ENCODE peak calls at places on chromosome 2, in five cellular contexts. One of them, this sample, is unnamed. For H3K36me3, the result is how much of the 10 kb centered on the place peaks cover.

GRCh38 chr2:234496442-234496834 is 443 bp downstream of the ARL4C start:
- DNase-seq in MM.1S: peak
- DNase-seq in CD8-positive, alpha-beta memory T cell: peak
- DNase-seq in kidney: peak
- DNase-seq in mammary epithelial cell: peak
- DNase-seq in this sample: peak

GRCh38 chr2:240255811-240256703 is 115.6 kb upstream of the OTOS start:
- DNase-seq in MM.1S: no peak
- DNase-seq in CD8-positive, alpha-beta memory T cell: no peak
- DNase-seq in kidney: peak
- DNase-seq in mammary epithelial cell: peak
- DNase-seq in this sample: peak

GRCh38 chr2:166126014-166126639 is 1.7 kb downstream of the SCN1A start:
- DNase-seq in MM.1S: no peak
- DNase-seq in CD8-positive, alpha-beta memory T cell: no peak
- DNase-seq in kidney: no peak
- DNase-seq in mammary epithelial cell: peak
- DNase-seq in this sample: no peak

GRCh38 chr2:127175821-127176354 is 44.2 kb downstream of the CYP27C1 start:
- DNase-seq in MM.1S: no peak
- DNase-seq in CD8-positive, alpha-beta memory T cell: no peak
- DNase-seq in kidney: peak
- DNase-seq in mammary epithelial cell: no peak
- DNase-seq in this sample: no peak

GRCh38 chr2:162106746-162107145 is 32.7 kb upstream of the DPP4 start:
- DNase-seq in MM.1S: no peak
- DNase-seq in CD8-positive, alpha-beta memory T cell: no peak
- DNase-seq in kidney: no peak
- DNase-seq in mammary epithelial cell: no peak
- DNase-seq in this sample: no peak

GRCh38 chr2:28868611-28869010 is 1.5 kb downstream of the TRMT61B start:
- DNase-seq in MM.1S: no peak
- DNase-seq in CD8-positive, alpha-beta memory T cell: no peak
- DNase-seq in kidney: no peak
- DNase-seq in mammary epithelial cell: no peak
- DNase-seq in this sample: no peak

GRCh38 chr2:121038831-121039230 is 246.2 kb downstream of the TFCP2L1 start:
- DNase-seq in MM.1S: no peak
- DNase-seq in CD8-positive, alpha-beta memory T cell: no peak
- DNase-seq in kidney: peak
- DNase-seq in mammary epithelial cell: peak
- DNase-seq in this sample: peak

GRCh38 chr2:36658277-36658748 is 38.2 kb upstream of the VIT start:
- DNase-seq in MM.1S: no peak
- DNase-seq in CD8-positive, alpha-beta memory T cell: no peak
- DNase-seq in kidney: no peak
- DNase-seq in mammary epithelial cell: no peak
- DNase-seq in this sample: no peak

GRCh38 chr2:69087912-69088240 is 74.9 kb downstream of the ANTXR1 start:
- DNase-seq in MM.1S: no peak
- DNase-seq in CD8-positive, alpha-beta memory T cell: no peak
- DNase-seq in kidney: no peak
- DNase-seq in mammary epithelial cell: no peak
- DNase-seq in this sample: no peak

GRCh38 chr2:200171761-200172482 is 134.6 kb upstream of the SPATS2L start:
- DNase-seq in MM.1S: no peak
- DNase-seq in CD8-positive, alpha-beta memory T cell: no peak
- DNase-seq in kidney: no peak
- DNase-seq in mammary epithelial cell: peak
- DNase-seq in this sample: peak

GRCh38 chr2:108288534-108289106 is at the start of gene SULT1C2:
- DNase-seq in MM.1S: no peak
- DNase-seq in CD8-positive, alpha-beta memory T cell: no peak
- DNase-seq in kidney: peak
- DNase-seq in mammary epithelial cell: no peak
- DNase-seq in this sample: no peak

GRCh38 chr2:128781888-128782385 is 463.3 kb upstream of the HS6ST1 start:
- DNase-seq in MM.1S: no peak
- DNase-seq in CD8-positive, alpha-beta memory T cell: no peak
- DNase-seq in kidney: no peak
- DNase-seq in mammary epithelial cell: no peak
- DNase-seq in this sample: no peak

GRCh38 chr2:164015328-164016123 is 279.7 kb upstream of the FIGN start:
- DNase-seq in MM.1S: no peak
- DNase-seq in CD8-positive, alpha-beta memory T cell: no peak
- DNase-seq in kidney: no peak
- DNase-seq in mammary epithelial cell: no peak
- DNase-seq in this sample: no peak

GRCh38 chr2:183812091-183812490 is 687.8 kb downstream of the NUP35 start:
- DNase-seq in MM.1S: no peak
- DNase-seq in CD8-positive, alpha-beta memory T cell: no peak
- DNase-seq in kidney: no peak
- DNase-seq in mammary epithelial cell: no peak
- DNase-seq in this sample: no peak

GRCh38 chr2:100997509-100998234 is 4.4 kb upstream of the RPL31 start:
- DNase-seq in MM.1S: no peak
- DNase-seq in CD8-positive, alpha-beta memory T cell: no peak
- DNase-seq in kidney: no peak
- DNase-seq in mammary epithelial cell: no peak
- DNase-seq in this sample: no peak
- H3K36me3 ChIP-seq in MM.1S: under half
- H3K36me3 ChIP-seq in CD8-positive, alpha-beta memory T cell: under half
- H3K36me3 ChIP-seq in kidney: under half
- H3K36me3 ChIP-seq in mammary epithelial cell: under half
- H3K36me3 ChIP-seq in this sample: under half

GRCh38 chr2:16012626-16013501 is 72.5 kb downstream of the MYCN start:
- DNase-seq in MM.1S: peak
- DNase-seq in CD8-positive, alpha-beta memory T cell: no peak
- DNase-seq in kidney: no peak
- DNase-seq in mammary epithelial cell: peak
- DNase-seq in this sample: peak
- H3K4me3 ChIP-seq in MM.1S: peak
- H3K4me3 ChIP-seq in CD8-positive, alpha-beta memory T cell: no peak
- H3K4me3 ChIP-seq in kidney: no peak
- H3K4me3 ChIP-seq in mammary epithelial cell: no peak
- H3K4me3 ChIP-seq in this sample: no peak

GRCh38 chr2:55232863-55233657 is 572 bp downstream of the RPS27A start:
- DNase-seq in MM.1S: peak
- DNase-seq in CD8-positive, alpha-beta memory T cell: peak
- DNase-seq in kidney: peak
- DNase-seq in mammary epithelial cell: peak
- DNase-seq in this sample: peak

GRCh38 chr2:55236992-55237543 is 4.6 kb downstream of the RPS27A start:
- DNase-seq in MM.1S: no peak
- DNase-seq in CD8-positive, alpha-beta memory T cell: no peak
- DNase-seq in kidney: no peak
- DNase-seq in mammary epithelial cell: no peak
- DNase-seq in this sample: no peak

GRCh38 chr2:55232084-55232862 is at the start of the genes CLHC1 and RPS27A:
- DNase-seq in MM.1S: peak
- DNase-seq in CD8-positive, alpha-beta memory T cell: peak
- DNase-seq in kidney: peak
- DNase-seq in mammary epithelial cell: peak
- DNase-seq in this sample: peak

GRCh38 chr2:55233658-55233940 is 1.1 kb downstream of the RPS27A start:
- DNase-seq in MM.1S: no peak
- DNase-seq in CD8-positive, alpha-beta memory T cell: no peak
- DNase-seq in kidney: no peak
- DNase-seq in mammary epithelial cell: no peak
- DNase-seq in this sample: no peak

DNA sequence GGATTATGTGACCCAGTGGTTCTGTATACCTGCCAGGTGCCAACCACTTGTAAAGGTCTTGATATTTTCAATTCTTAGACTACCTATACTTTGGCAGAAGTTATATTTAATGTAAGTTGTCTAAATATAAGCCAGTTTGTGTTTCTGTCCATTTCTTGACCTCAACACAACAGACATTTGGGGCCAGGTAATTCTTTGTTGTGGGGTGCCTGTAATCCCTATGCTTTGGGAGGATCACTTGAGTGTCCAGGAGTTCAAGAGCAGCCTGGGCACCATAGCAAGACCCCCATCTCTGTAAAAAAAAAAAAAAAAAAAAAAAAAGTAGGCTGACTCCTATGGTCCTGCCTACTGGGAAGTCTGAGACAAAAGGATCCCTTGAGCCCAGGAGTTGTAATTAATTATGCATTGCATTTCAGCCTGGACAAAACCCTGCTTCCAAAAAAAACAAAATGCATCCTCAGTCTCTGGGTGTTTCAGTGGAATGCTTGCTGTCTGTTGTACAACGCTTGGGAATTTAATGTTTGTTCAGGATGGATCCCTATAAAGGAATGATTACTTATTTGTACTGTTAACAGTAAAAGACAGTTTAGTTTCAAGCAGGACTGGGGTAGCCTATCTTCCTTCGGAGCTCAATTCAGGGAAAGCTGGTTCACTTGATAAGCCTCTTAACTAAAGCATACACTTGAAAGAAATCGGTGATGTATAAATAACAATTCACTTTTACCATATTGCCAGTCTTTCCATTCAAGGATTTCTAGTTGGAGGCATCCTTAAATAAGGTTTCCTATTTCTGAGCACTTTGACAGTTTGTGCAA is 3.4 kb downstream of the RPS27A start:
- DNase-seq in MM.1S: no peak
- DNase-seq in CD8-positive, alpha-beta memory T cell: no peak
- DNase-seq in kidney: no peak
- DNase-seq in mammary epithelial cell: no peak
- DNase-seq in this sample: no peak
- H3K36me3 ChIP-seq in MM.1S: under half
- H3K36me3 ChIP-seq in CD8-positive, alpha-beta memory T cell: under half
- H3K36me3 ChIP-seq in kidney: under half
- H3K36me3 ChIP-seq in mammary epithelial cell: under half
- H3K36me3 ChIP-seq in this sample: under half

DNA sequence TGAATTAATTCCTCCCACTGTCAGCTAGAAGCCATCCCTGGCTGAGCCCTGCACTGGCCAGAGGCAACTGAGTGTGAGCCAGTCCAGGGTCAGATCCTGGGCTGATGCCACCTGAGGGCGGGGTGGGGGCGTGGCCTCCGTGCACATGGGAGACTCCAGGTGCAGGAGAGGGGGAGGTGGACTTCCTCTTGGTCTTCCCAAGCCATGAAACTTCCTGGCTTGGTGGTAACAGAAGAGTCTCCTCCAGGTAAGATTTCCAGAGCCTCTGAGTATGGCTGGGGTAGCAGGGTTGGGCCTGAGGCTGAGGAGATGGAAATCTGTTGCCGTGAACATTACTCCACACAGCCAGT is 462 bp upstream of the RAB17 start:
- DNase-seq in MM.1S: no peak
- DNase-seq in CD8-positive, alpha-beta memory T cell: no peak
- DNase-seq in kidney: peak
- DNase-seq in mammary epithelial cell: peak
- DNase-seq in this sample: peak
- H3K4me3 ChIP-seq in MM.1S: no peak
- H3K4me3 ChIP-seq in CD8-positive, alpha-beta memory T cell: no peak
- H3K4me3 ChIP-seq in kidney: peak
- H3K4me3 ChIP-seq in mammary epithelial cell: peak
- H3K4me3 ChIP-seq in this sample: no peak

This sample was measured in bronchial epithelial cell.